ENCODE peak calls at places on chromosome 15, in four cellular contexts. B is GM23338, V is HL-60, N is sigmoid colon. I is an unnamed sample.
A peak's percentile ranks its signal among the peaks of the same experiment; 100 is the strongest.

GRCh38 chr15:37071134-37071533 is 29.2 kb downstream of the MEIS2 start:
- DNase-seq in B (no peak), N (no peak), V (no peak), I (no peak)

GRCh38 chr15:41494190-41494921 is 682 bp downstream of the ITPKA start:
- DNase-seq in V (no peak), B (peak; percentile 82), N (no peak), I (no peak)

GRCh38 chr15:67133738-67134576 is 68.6 kb downstream of the SMAD3 start:
- DNase-seq in N (peak; percentile 66), V (no peak), B (peak; percentile 44), I (no peak)

GRCh38 chr15:47388299-47388698 is 329.0 kb upstream of the SEMA6D start:
- DNase-seq in B (no peak), V (no peak), N (no peak), I (no peak)

GRCh38 chr15:34701536-34701935 is 53.3 kb downstream of the GJD2 start:
- DNase-seq in B (peak; percentile 29), N (no peak), V (no peak), I (no peak)

GRCh38 chr15:85379403-85380131 is 836 bp upstream of the AKAP13 start:
- DNase-seq in B (peak; percentile 28), N (no peak), V (no peak), I (no peak)

GRCh38 chr15:57563416-57563815 is 28.3 kb upstream of the MYZAP start:
- DNase-seq in V (no peak), N (no peak), B (no peak), I (no peak)

GRCh38 chr15:56835598-56836275 is 82.7 kb upstream of the TCF12 start:
- DNase-seq in V (no peak), N (no peak), B (no peak), I (peak; percentile 24)

GRCh38 chr15:41967506-41968206 is 4.7 kb downstream of the EHD4 start:
- DNase-seq in V (peak; percentile 30), N (peak; percentile 71), B (no peak), I (no peak)

GRCh38 chr15:40040770-40041169 is 1.8 kb upstream of the SRP14 start:
- DNase-seq in V (no peak), B (no peak), N (peak; percentile 41), I (no peak)

GRCh38 chr15:96735621-96736020 is 405.1 kb downstream of the NR2F2 start:
- DNase-seq in V (no peak), B (no peak), N (no peak), I (no peak)

GRCh38 chr15:37586976-37587375 is 347.5 kb upstream of the TMCO5A start:
- DNase-seq in B (no peak), V (no peak), N (no peak), I (peak; percentile 50)

GRCh38 chr15:85692873-85693272 is 101.9 kb downstream of the KLHL25 start:
- DNase-seq in N (no peak), V (no peak), B (no peak), I (no peak)

GRCh38 chr15:55740981-55741591 is 1.9 kb downstream of the PRTG start:
- DNase-seq in N (no peak), B (no peak), V (no peak), I (peak; percentile 63)

GRCh38 chr15:85580914-85581313 is 200.5 kb downstream of the AKAP13 start:
- DNase-seq in V (no peak), B (no peak), N (no peak), I (no peak)

GRCh38 chr15:71683401-71684274 is 126.7 kb upstream of the NR2E3 start:
- DNase-seq in N (no peak), B (no peak), V (no peak), I (no peak)

GRCh38 chr15:86231864-86232801 is 152.5 kb downstream of the AGBL1 start:
- DNase-seq in N (no peak), B (peak; percentile 83), V (no peak), I (peak; percentile 2)

GRCh38 chr15:58962662-58963565 is 24.5 kb upstream of the RNF111 start:
- DNase-seq in B (no peak), N (no peak), V (no peak), I (no peak)

GRCh38 chr15:63556246-63556645 is 40.9 kb upstream of the FBXL22 start:
- DNase-seq in V (no peak), N (no peak), B (no peak), I (no peak)

GRCh38 chr15:55741592-55742497 is 1.1 kb downstream of the PRTG start:
- DNase-seq in N (no peak), B (peak; percentile 72), V (no peak), I (no peak)

GRCh38 chr15:78727561-78727960 is 83.7 kb downstream of the ADAMTS7 start:
- DNase-seq in N (no peak), B (peak; percentile 43), V (no peak), I (no peak)

GRCh38 chr15:39282663-39283208 is 298.1 kb upstream of the THBS1 start:
- DNase-seq in B (no peak), N (no peak), V (no peak), I (no peak)

GRCh38 chr15:66798426-66799061 is 96.5 kb downstream of the SMAD6 start:
- DNase-seq in N (no peak), B (no peak), V (no peak), I (no peak)

GRCh38 chr15:101280007-101280406 is 2.7 kb upstream of the SELENOS start:
- DNase-seq in N (no peak), B (no peak), V (no peak), I (no peak)

GRCh38 chr15:49083471-49084284 is 37.4 kb upstream of the SECISBP2L start:
- DNase-seq in V (no peak), B (no peak), N (no peak), I (no peak)

GRCh38 chr15:60421544-60421943 is 23.8 kb upstream of the ANXA2 start:
- DNase-seq in V (no peak), B (no peak), N (no peak), I (no peak)

GRCh38 chr15:82851981-82852511 is 42.6 kb downstream of the WHAMM start:
- DNase-seq in V (no peak), B (no peak), N (peak; percentile 42), I (no peak)

GRCh38 chr15:29122506-29122905 is 147.1 kb downstream of the NSMCE3 start:
- DNase-seq in B (no peak), N (no peak), V (no peak), I (no peak)

DNA sequence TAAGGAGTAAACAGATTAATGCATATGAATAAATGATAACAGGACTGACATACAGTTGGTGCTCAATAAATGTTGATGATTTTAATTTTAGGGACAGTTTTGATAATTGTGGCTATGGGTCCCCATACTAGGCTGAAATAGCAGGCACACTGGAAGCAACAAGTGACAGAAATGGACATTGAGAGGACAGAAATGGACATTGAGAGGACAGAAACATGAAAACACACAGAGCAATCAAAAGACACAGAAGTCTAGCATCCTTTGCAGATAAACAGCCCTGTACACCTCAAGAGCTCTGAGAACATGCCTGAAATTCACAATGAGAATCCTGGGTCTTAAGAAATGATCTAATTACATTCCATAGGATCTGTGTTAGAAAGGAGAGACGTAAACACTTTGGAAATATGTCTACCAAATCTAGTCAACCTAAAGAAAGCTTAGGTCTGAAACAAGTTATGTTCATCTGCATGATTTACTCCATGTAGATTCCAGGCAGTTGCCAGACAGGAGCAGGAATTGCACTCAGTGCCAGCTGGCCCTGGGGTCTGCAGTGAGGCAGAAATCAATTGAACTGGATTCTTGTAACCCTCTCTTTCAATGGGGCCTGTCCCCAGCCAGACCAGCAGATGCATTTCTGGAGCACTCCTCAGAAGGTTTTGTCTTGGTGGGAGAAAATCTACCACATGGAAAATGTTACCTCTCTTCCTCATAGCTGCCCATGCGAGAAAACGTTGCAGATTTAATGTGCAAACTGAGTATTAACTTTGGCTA is 60.3 kb downstream of the SYNM start:
- DNase-seq in V (no peak), B (no peak), N (no peak), I (no peak)
- H3K4me3 ChIP-seq in V (no peak overlapping the region), B (no peak overlapping the region), N (no peak overlapping the region), I (no peak overlapping the region)

GRCh38 chr15:64825081-64825430 is 391 bp downstream of the PIF1 start:
- DNase-seq in N (peak; percentile 50), V (no peak), B (no peak), I (no peak)

GRCh38 chr15:64833690-64834089 is 8.0 kb upstream of the PLEKHO2 start:
- DNase-seq in B (no peak), V (no peak), N (no peak), I (no peak)

GRCh38 chr15:64825431-64826294 is at the start of gene PIF1:
- DNase-seq in V (peak; percentile 94), B (peak; percentile 100), N (peak; percentile 96), I (peak; percentile 95)

GRCh38 chr15:64828985-64829384 is 3.5 kb upstream of the PIF1 start:
- DNase-seq in V (no peak), N (no peak), B (no peak), I (no peak)
- H3K27ac ChIP-seq in V (no peak overlapping the region), N (no peak overlapping the region), B (no peak overlapping the region), I (no peak overlapping the region)

DNA sequence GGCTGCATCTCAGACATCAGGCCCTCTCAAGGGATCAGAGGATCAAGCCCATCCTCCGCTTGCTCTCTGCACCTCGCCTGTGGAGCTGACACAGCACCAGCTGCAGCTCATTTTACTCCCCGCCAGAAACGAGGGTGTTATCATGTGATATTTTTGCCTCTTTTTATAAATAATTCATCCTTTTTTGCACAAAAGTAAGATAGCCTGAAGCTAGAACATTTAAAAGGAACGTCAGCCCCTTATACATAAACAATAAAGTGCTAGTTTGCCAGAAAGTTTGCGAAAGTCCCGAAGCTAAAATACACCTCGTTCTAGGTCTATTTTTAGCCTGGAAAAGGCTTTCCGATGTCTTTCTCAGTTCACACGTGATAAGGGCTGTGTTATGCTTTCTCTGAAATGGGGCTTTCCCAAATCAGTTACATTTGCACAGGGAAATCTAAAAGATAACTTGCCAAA is 9.6 kb upstream of the FAM174B start:
- DNase-seq in V (no peak), N (peak; percentile 85), B (no peak), I (peak; percentile 60)
- TF ChIP-seq POLR2AphosphoS5 in V (no peak), N (peak; percentile 91), B (no peak), I (no peak)

DNA sequence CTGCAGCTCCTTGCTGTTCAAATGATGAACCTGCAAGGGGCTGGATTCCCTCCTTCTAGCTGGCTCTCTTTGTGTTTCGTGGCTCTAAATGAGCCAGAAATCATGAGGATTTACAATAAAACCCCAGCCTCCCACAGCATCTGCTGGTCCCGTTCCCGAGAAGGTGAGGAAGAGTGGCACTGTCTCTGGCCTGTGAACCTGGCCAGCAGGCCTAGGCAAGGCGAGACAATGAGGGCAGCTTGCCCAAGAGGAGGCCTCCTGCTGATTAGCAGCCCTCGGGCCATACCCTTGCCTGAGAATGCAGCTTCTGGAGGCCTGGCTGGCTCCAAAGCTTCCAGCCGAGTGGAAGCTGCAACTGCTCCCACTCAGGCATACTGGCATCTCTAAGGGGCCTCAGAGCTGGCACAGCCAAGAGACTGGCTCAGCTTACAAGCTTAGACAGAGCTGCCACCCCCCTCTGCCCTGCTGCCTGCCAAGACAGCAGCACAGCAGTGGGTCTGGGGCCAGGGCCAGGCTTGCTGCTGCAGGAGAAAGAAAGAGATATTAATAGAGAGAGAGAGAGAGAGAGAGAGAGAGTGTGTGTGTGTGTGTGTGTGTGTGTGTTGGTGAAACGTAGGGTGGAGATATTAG is 76.5 kb downstream of the HMG20A start:
- DNase-seq in V (no peak), N (peak; percentile 91), B (no peak), I (no peak)
- H3K4me3 ChIP-seq in V (no peak overlapping the region), N (peak overlapping the region; percentile 15), B (no peak overlapping the region), I (peak overlapping the region; percentile 76)

I was measured in SK-N-MC.